ENCODE peak calls at places on chromosome 3, in four cellular contexts. One of them, this sample, is unnamed.

GRCh38 chr3:172550347-172550943 is 27.2 kb upstream of the TNFSF10 start:
- DNase-seq in GM04504: peak
- DNase-seq in left ventricle myocardium superior: no peak
- DNase-seq in astrocyte of the spinal cord: peak
- DNase-seq in this sample: peak

GRCh38 chr3:190534986-190535385 is 21.1 kb downstream of the IL1RAP start:
- DNase-seq in GM04504: no peak
- DNase-seq in left ventricle myocardium superior: no peak
- DNase-seq in astrocyte of the spinal cord: no peak
- DNase-seq in this sample: no peak

GRCh38 chr3:48661501-48662139 is 1.1 kb downstream of the CELSR3 start:
- DNase-seq in GM04504: no peak
- DNase-seq in left ventricle myocardium superior: peak
- DNase-seq in astrocyte of the spinal cord: peak
- DNase-seq in this sample: no peak

GRCh38 chr3:120093923-120094775 is at the start of gene GSK3B:
- DNase-seq in GM04504: peak
- DNase-seq in left ventricle myocardium superior: peak
- DNase-seq in astrocyte of the spinal cord: peak
- DNase-seq in this sample: no peak

GRCh38 chr3:174276826-174277225 is 582.3 kb upstream of the NAALADL2 start:
- DNase-seq in GM04504: no peak
- DNase-seq in left ventricle myocardium superior: no peak
- DNase-seq in astrocyte of the spinal cord: no peak
- DNase-seq in this sample: no peak

GRCh38 chr3:73740041-73740440 is 115.3 kb upstream of the PDZRN3 start:
- DNase-seq in GM04504: no peak
- DNase-seq in left ventricle myocardium superior: no peak
- DNase-seq in astrocyte of the spinal cord: peak
- DNase-seq in this sample: no peak

GRCh38 chr3:77917225-77917624 is 877.3 kb downstream of the ROBO2 start:
- DNase-seq in GM04504: no peak
- DNase-seq in left ventricle myocardium superior: no peak
- DNase-seq in astrocyte of the spinal cord: no peak
- DNase-seq in this sample: no peak

GRCh38 chr3:183698318-183698731 is 728 bp downstream of the YEATS2 start:
- DNase-seq in GM04504: no peak
- DNase-seq in left ventricle myocardium superior: peak
- DNase-seq in astrocyte of the spinal cord: peak
- DNase-seq in this sample: no peak

GRCh38 chr3:136396916-136397315 is 146.8 kb downstream of the PCCB start:
- DNase-seq in GM04504: no peak
- DNase-seq in left ventricle myocardium superior: no peak
- DNase-seq in astrocyte of the spinal cord: peak
- DNase-seq in this sample: no peak

GRCh38 chr3:60912876-60913275 is 338.4 kb downstream of the FHIT start:
- DNase-seq in GM04504: no peak
- DNase-seq in left ventricle myocardium superior: no peak
- DNase-seq in astrocyte of the spinal cord: no peak
- DNase-seq in this sample: no peak

GRCh38 chr3:150913174-150913922 is 8.1 kb upstream of the MINDY4B start:
- DNase-seq in GM04504: no peak
- DNase-seq in left ventricle myocardium superior: no peak
- DNase-seq in astrocyte of the spinal cord: no peak
- DNase-seq in this sample: no peak

GRCh38 chr3:11201246-11202024 is 47.1 kb downstream of the HRH1 start:
- DNase-seq in GM04504: no peak
- DNase-seq in left ventricle myocardium superior: no peak
- DNase-seq in astrocyte of the spinal cord: peak
- DNase-seq in this sample: no peak

GRCh38 chr3:38227989-38228388 is 37.6 kb upstream of the SLC22A13 start:
- DNase-seq in GM04504: peak
- DNase-seq in left ventricle myocardium superior: no peak
- DNase-seq in astrocyte of the spinal cord: peak
- DNase-seq in this sample: peak

GRCh38 chr3:66401578-66402382 is 99.0 kb downstream of the LRIG1 start:
- DNase-seq in GM04504: no peak
- DNase-seq in left ventricle myocardium superior: no peak
- DNase-seq in astrocyte of the spinal cord: no peak
- DNase-seq in this sample: no peak

GRCh38 chr3:195172896-195173295 is 98.1 kb downstream of the XXYLT1 start:
- DNase-seq in GM04504: no peak
- DNase-seq in left ventricle myocardium superior: no peak
- DNase-seq in astrocyte of the spinal cord: no peak
- DNase-seq in this sample: no peak

GRCh38 chr3:72630614-72631344 is 217.5 kb downstream of the SHQ1 start:
- DNase-seq in GM04504: no peak
- DNase-seq in left ventricle myocardium superior: no peak
- DNase-seq in astrocyte of the spinal cord: no peak
- DNase-seq in this sample: no peak

GRCh38 chr3:134809412-134810051 is 14.5 kb downstream of the EPHB1 start:
- DNase-seq in GM04504: no peak
- DNase-seq in left ventricle myocardium superior: no peak
- DNase-seq in astrocyte of the spinal cord: no peak
- DNase-seq in this sample: no peak

GRCh38 chr3:23115171-23115877 is 87.8 kb upstream of the UBE2E2 start:
- DNase-seq in GM04504: no peak
- DNase-seq in left ventricle myocardium superior: no peak
- DNase-seq in astrocyte of the spinal cord: no peak
- DNase-seq in this sample: no peak

GRCh38 chr3:115616461-115616860 is 6.8 kb upstream of the GAP43 start:
- DNase-seq in GM04504: no peak
- DNase-seq in left ventricle myocardium superior: no peak
- DNase-seq in astrocyte of the spinal cord: no peak
- DNase-seq in this sample: no peak

GRCh38 chr3:114453296-114453888 is 159.6 kb downstream of the TIGIT start:
- DNase-seq in GM04504: no peak
- DNase-seq in left ventricle myocardium superior: no peak
- DNase-seq in astrocyte of the spinal cord: no peak
- DNase-seq in this sample: no peak

GRCh38 chr3:56758539-56758981 is 43.2 kb downstream of the ARHGEF3 start:
- DNase-seq in GM04504: peak
- DNase-seq in left ventricle myocardium superior: no peak
- DNase-seq in astrocyte of the spinal cord: peak
- DNase-seq in this sample: peak

GRCh38 chr3:29758108-29759020 is 477.5 kb downstream of the RBMS3 start:
- DNase-seq in GM04504: peak
- DNase-seq in left ventricle myocardium superior: no peak
- DNase-seq in astrocyte of the spinal cord: peak
- DNase-seq in this sample: peak

GRCh38 chr3:102006812-102007485 is 157.6 kb downstream of the NFKBIZ start:
- DNase-seq in GM04504: peak
- DNase-seq in left ventricle myocardium superior: no peak
- DNase-seq in astrocyte of the spinal cord: peak
- DNase-seq in this sample: peak

GRCh38 chr3:134917631-134918030 is 122.6 kb downstream of the EPHB1 start:
- DNase-seq in GM04504: peak
- DNase-seq in left ventricle myocardium superior: no peak
- DNase-seq in astrocyte of the spinal cord: no peak
- DNase-seq in this sample: peak

GRCh38 chr3:19489936-19490335 is 341.6 kb downstream of the KCNH8 start:
- DNase-seq in GM04504: no peak
- DNase-seq in left ventricle myocardium superior: no peak
- DNase-seq in astrocyte of the spinal cord: no peak
- DNase-seq in this sample: no peak

GRCh38 chr3:133542871-133543270 is 30.6 kb upstream of the CDV3 start:
- DNase-seq in GM04504: no peak
- DNase-seq in left ventricle myocardium superior: no peak
- DNase-seq in astrocyte of the spinal cord: no peak
- DNase-seq in this sample: no peak

GRCh38 chr3:98612996-98613517 is 19.6 kb upstream of the CPOX start:
- DNase-seq in GM04504: no peak
- DNase-seq in left ventricle myocardium superior: peak
- DNase-seq in astrocyte of the spinal cord: no peak
- DNase-seq in this sample: no peak

GRCh38 chr3:57959407-57960173 is 48.6 kb upstream of the FLNB start:
- DNase-seq in GM04504: no peak
- DNase-seq in left ventricle myocardium superior: no peak
- DNase-seq in astrocyte of the spinal cord: peak
- DNase-seq in this sample: no peak

GRCh38 chr3:57756528-57757401 is 656 bp downstream of the SLMAP start:
- DNase-seq in GM04504: peak
- DNase-seq in left ventricle myocardium superior: peak
- DNase-seq in astrocyte of the spinal cord: peak
- DNase-seq in this sample: no peak